ENCODE peak calls at places on chromosomes 16 and 17, in seven cellular contexts. V is tibial nerve; A is amygdala; W is BJ; O is stimulated activated CD4-positive, alpha-beta T cell treated with anti-CD3 and anti-CD28 coated beads, Interleukin-12 subunit alpha, Interleukin-12 subunit beta, amount 100 ng/mL, for 4 hours; B is left cardiac atrium; Q is stimulated activated CD8-positive, alpha-beta memory T cell treated with anti-CD3 and anti-CD28 coated beads, Interleukin-15, amount 100 ng/mL, for 24 hours. R is an unnamed sample.

GRCh38 chr17:63699638-63700527 is at the start of gene LIMD2:
- DNase-seq in W (no peak), Q (peak; percentile 71), B (peak; percentile 79), O (peak; percentile 80), V (no peak), A (peak; percentile 46), R (peak; percentile 26)

GRCh38 chr17:69602969-69603368 is 188.5 kb downstream of the MAP2K6 start:
- DNase-seq in O (no peak), V (no peak), W (no peak), A (no peak), B (no peak), Q (no peak), R (no peak)

GRCh38 chr16:54135361-54136275 is 151.0 kb downstream of the IRX3 start:
- DNase-seq in A (no peak), O (no peak), Q (no peak), B (no peak), W (peak; percentile 51), V (no peak), R (no peak)

GRCh38 chr16:11272484-11272883 is 945 bp downstream of the PRM3 start:
- DNase-seq in B (no peak), V (no peak), O (no peak), Q (no peak), A (no peak), W (no peak), R (no peak)

GRCh38 chr17:80780381-80781187 is 211.1 kb upstream of the CHMP6 start:
- DNase-seq in O (no peak), A (no peak), V (no peak), Q (no peak), W (peak; percentile 22), B (no peak), R (no peak)

GRCh38 chr17:27384261-27384701 is 72.0 kb upstream of the KSR1 start:
- DNase-seq in B (peak; percentile 67), O (no peak), A (peak; percentile 38), W (peak; percentile 74), Q (no peak), V (no peak), R (peak; percentile 29)

GRCh38 chr17:80907281-80907680 is 84.4 kb upstream of the CHMP6 start:
- DNase-seq in Q (no peak), O (no peak), V (no peak), B (no peak), W (no peak), A (no peak), R (no peak)

GRCh38 chr16:72124761-72125634 is 31.4 kb downstream of the DHX38 start:
- DNase-seq in A (peak; percentile 77), B (peak; percentile 74), Q (peak; percentile 16), W (peak; percentile 5), O (peak; percentile 61), V (peak; percentile 25), R (peak; percentile 84)

GRCh38 chr16:81485824-81486554 is 41.4 kb downstream of the CMIP start:
- DNase-seq in A (no peak), Q (no peak), V (no peak), O (no peak), B (peak; percentile 60), W (no peak), R (peak; percentile 47)

GRCh38 chr17:42675348-42675983 is 1.3 kb downstream of the PLEKHH3 start:
- DNase-seq in V (no peak), O (no peak), W (no peak), A (no peak), B (peak; percentile 45), Q (no peak), R (peak; percentile 39)

GRCh38 chr17:78956254-78956653 is 23.5 kb downstream of the LGALS3BP start:
- DNase-seq in O (no peak), Q (no peak), A (no peak), V (no peak), W (no peak), B (no peak), R (no peak)

GRCh38 chr17:61597606-61598005 is 6.6 kb upstream of the NACA2 start:
- DNase-seq in O (no peak), V (no peak), W (no peak), Q (no peak), B (no peak), A (no peak), R (no peak)

GRCh38 chr17:77420804-77421634 is 280.2 kb downstream of the SEC14L1 start:
- DNase-seq in O (no peak), B (no peak), A (no peak), V (no peak), W (peak; percentile 58), Q (no peak), R (no peak)

GRCh38 chr17:81131486-81132196 is 33.7 kb upstream of the PVALEF start:
- DNase-seq in O (no peak), Q (no peak), A (no peak), W (no peak), B (no peak), V (no peak), R (no peak)

GRCh38 chr17:81655378-81656117 is 794 bp downstream of the PDE6G start:
- DNase-seq in W (no peak), B (no peak), V (no peak), A (no peak), Q (no peak), O (no peak), R (no peak)

GRCh38 chr17:41057547-41057946 is 2.4 kb downstream of the KRTAP2-3 start:
- DNase-seq in Q (no peak), B (no peak), A (no peak), O (no peak), W (no peak), V (no peak), R (no peak)

GRCh38 chr17:59427425-59427921 is 96.0 kb downstream of the YPEL2 start:
- DNase-seq in B (no peak), O (peak; percentile 33), Q (no peak), A (peak; percentile 57), W (no peak), V (no peak), R (no peak)

GRCh38 chr17:68399638-68400403 is 57.5 kb downstream of the WIPI1 start:
- DNase-seq in Q (no peak), V (no peak), A (no peak), B (no peak), O (peak; percentile 17), W (no peak), R (no peak)

GRCh38 chr16:67404740-67405226 is 11.5 kb upstream of the TPPP3 start:
- DNase-seq in V (no peak), A (no peak), B (no peak), W (no peak), Q (no peak), O (no peak), R (peak; percentile 96)

GRCh38 chr17:2083613-2084128 is 28.8 kb downstream of the HIC1 start:
- DNase-seq in Q (no peak), W (no peak), V (no peak), B (no peak), O (no peak), A (no peak), R (peak; percentile 5)

GRCh38 chr16:82938108-82938507 is 311.3 kb downstream of the CDH13 start:
- DNase-seq in Q (no peak), A (no peak), V (no peak), O (no peak), W (no peak), B (no peak), R (no peak)

GRCh38 chr17:80649672-80650338 is 105.2 kb downstream of the RPTOR start:
- DNase-seq in V (peak; percentile 43), A (peak; percentile 40), Q (peak; percentile 31), B (peak; percentile 87), O (peak; percentile 76), W (peak; percentile 55), R (peak; percentile 42)

R was measured in Calu3.